ENCODE peak calls at places on chromosomes 7 and 10, in seven cellular contexts. One of them, this sample, is unnamed.

GRCh38 chr10:43118631-43119415 is 19.4 kb upstream of the CSGALNACT2 start:
- DNase-seq in cardiac muscle cell: no peak
- DNase-seq in fibroblast of lung: no peak
- DNase-seq in PC-3: no peak
- DNase-seq in CD8-positive, alpha-beta memory T cell: no peak
- DNase-seq in CD8-positive, alpha-beta T cell: no peak
- DNase-seq in suprapubic skin: peak; percentile 53
- DNase-seq in this sample: peak; percentile 42

GRCh38 chr10:28738200-28738599 is 60.9 kb downstream of the BAMBI start:
- DNase-seq in cardiac muscle cell: no peak
- DNase-seq in fibroblast of lung: no peak
- DNase-seq in PC-3: no peak
- DNase-seq in CD8-positive, alpha-beta memory T cell: no peak
- DNase-seq in CD8-positive, alpha-beta T cell: no peak
- DNase-seq in suprapubic skin: no peak
- DNase-seq in this sample: no peak

GRCh38 chr10:92740762-92741161 is 51.0 kb downstream of the HHEX start:
- DNase-seq in cardiac muscle cell: no peak
- DNase-seq in fibroblast of lung: no peak
- DNase-seq in PC-3: no peak
- DNase-seq in CD8-positive, alpha-beta memory T cell: no peak
- DNase-seq in CD8-positive, alpha-beta T cell: no peak
- DNase-seq in suprapubic skin: no peak
- DNase-seq in this sample: no peak

GRCh38 chr10:61136151-61136550 is 192.2 kb upstream of the RHOBTB1 start:
- DNase-seq in cardiac muscle cell: peak; percentile 11
- DNase-seq in fibroblast of lung: no peak
- DNase-seq in PC-3: peak; percentile 59
- DNase-seq in CD8-positive, alpha-beta memory T cell: no peak
- DNase-seq in CD8-positive, alpha-beta T cell: no peak
- DNase-seq in suprapubic skin: no peak
- DNase-seq in this sample: no peak

GRCh38 chr10:484925-485661 is 204.4 kb downstream of the DIP2C start:
- DNase-seq in cardiac muscle cell: no peak
- DNase-seq in fibroblast of lung: no peak
- DNase-seq in PC-3: peak; percentile 7
- DNase-seq in CD8-positive, alpha-beta memory T cell: no peak
- DNase-seq in CD8-positive, alpha-beta T cell: no peak
- DNase-seq in suprapubic skin: peak; percentile 43
- DNase-seq in this sample: peak; percentile 42

GRCh38 chr7:33854951-33855350 is 50.4 kb upstream of the BMPER start:
- DNase-seq in cardiac muscle cell: peak; percentile 57
- DNase-seq in fibroblast of lung: peak; percentile 48
- DNase-seq in PC-3: peak; percentile 53
- DNase-seq in CD8-positive, alpha-beta memory T cell: no peak
- DNase-seq in CD8-positive, alpha-beta T cell: no peak
- DNase-seq in suprapubic skin: no peak
- DNase-seq in this sample: no peak

GRCh38 chr7:48087349-48087748 is 1.7 kb upstream of the UPP1 start:
- DNase-seq in cardiac muscle cell: peak; percentile 78
- DNase-seq in fibroblast of lung: peak; percentile 76
- DNase-seq in PC-3: peak; percentile 26
- DNase-seq in CD8-positive, alpha-beta memory T cell: peak; percentile 19
- DNase-seq in CD8-positive, alpha-beta T cell: no peak
- DNase-seq in suprapubic skin: no peak
- DNase-seq in this sample: no peak

GRCh38 chr7:117962598-117962997 is 89.4 kb upstream of the CTTNBP2 start:
- DNase-seq in cardiac muscle cell: no peak
- DNase-seq in fibroblast of lung: no peak
- DNase-seq in PC-3: no peak
- DNase-seq in CD8-positive, alpha-beta memory T cell: no peak
- DNase-seq in CD8-positive, alpha-beta T cell: no peak
- DNase-seq in suprapubic skin: no peak
- DNase-seq in this sample: no peak

GRCh38 chr7:113087278-113087998 is 811 bp upstream of the GPR85 start:
- DNase-seq in cardiac muscle cell: peak; percentile 78
- DNase-seq in fibroblast of lung: peak; percentile 90
- DNase-seq in PC-3: peak; percentile 16
- DNase-seq in CD8-positive, alpha-beta memory T cell: no peak
- DNase-seq in CD8-positive, alpha-beta T cell: no peak
- DNase-seq in suprapubic skin: no peak
- DNase-seq in this sample: no peak
- H3K4me3 ChIP-seq in cardiac muscle cell: no peak overlapping the region
- H3K4me3 ChIP-seq in fibroblast of lung: peak overlapping the region; percentile 77
- H3K4me3 ChIP-seq in PC-3: no peak overlapping the region
- H3K4me3 ChIP-seq in CD8-positive, alpha-beta memory T cell: no peak overlapping the region
- H3K4me3 ChIP-seq in CD8-positive, alpha-beta T cell: no peak overlapping the region
- H3K4me3 ChIP-seq in suprapubic skin: peak overlapping the region; percentile 57
- H3K4me3 ChIP-seq in this sample: peak overlapping the region; percentile 64

GRCh38 chr10:77643795-77644468 is 6.3 kb upstream of the KCNMA1 start:
- DNase-seq in cardiac muscle cell: peak; percentile 78
- DNase-seq in fibroblast of lung: peak; percentile 79
- DNase-seq in PC-3: peak; percentile 98
- DNase-seq in CD8-positive, alpha-beta memory T cell: no peak
- DNase-seq in CD8-positive, alpha-beta T cell: no peak
- DNase-seq in suprapubic skin: no peak
- DNase-seq in this sample: no peak
- H3K27ac ChIP-seq in cardiac muscle cell: no peak overlapping the region
- H3K27ac ChIP-seq in fibroblast of lung: no peak overlapping the region
- H3K27ac ChIP-seq in PC-3: no peak overlapping the region
- H3K27ac ChIP-seq in CD8-positive, alpha-beta memory T cell: no peak overlapping the region
- H3K27ac ChIP-seq in CD8-positive, alpha-beta T cell: no peak overlapping the region
- H3K27ac ChIP-seq in suprapubic skin: no peak overlapping the region
- H3K27ac ChIP-seq in this sample: no peak overlapping the region

GRCh38 chr10:101018118-101018599 is 12.8 kb downstream of the PDZD7 start:
- DNase-seq in cardiac muscle cell: no peak
- DNase-seq in fibroblast of lung: no peak
- DNase-seq in PC-3: no peak
- DNase-seq in CD8-positive, alpha-beta memory T cell: no peak
- DNase-seq in CD8-positive, alpha-beta T cell: no peak
- DNase-seq in suprapubic skin: no peak
- DNase-seq in this sample: no peak
- H3K4me3 ChIP-seq in cardiac muscle cell: no peak overlapping the region
- H3K4me3 ChIP-seq in fibroblast of lung: no peak overlapping the region
- H3K4me3 ChIP-seq in PC-3: no peak overlapping the region
- H3K4me3 ChIP-seq in CD8-positive, alpha-beta memory T cell: no peak overlapping the region
- H3K4me3 ChIP-seq in CD8-positive, alpha-beta T cell: no peak overlapping the region
- H3K4me3 ChIP-seq in suprapubic skin: no peak overlapping the region
- H3K4me3 ChIP-seq in this sample: no peak overlapping the region

GRCh38 chr10:101579516-101579870 is 8.6 kb downstream of the POLL start:
- DNase-seq in cardiac muscle cell: no peak
- DNase-seq in fibroblast of lung: no peak
- DNase-seq in PC-3: no peak
- DNase-seq in CD8-positive, alpha-beta memory T cell: no peak
- DNase-seq in CD8-positive, alpha-beta T cell: no peak
- DNase-seq in suprapubic skin: no peak
- DNase-seq in this sample: no peak
- H3K27ac ChIP-seq in cardiac muscle cell: no peak overlapping the region
- H3K27ac ChIP-seq in fibroblast of lung: no peak overlapping the region
- H3K27ac ChIP-seq in PC-3: no peak overlapping the region
- H3K27ac ChIP-seq in CD8-positive, alpha-beta memory T cell: no peak overlapping the region
- H3K27ac ChIP-seq in CD8-positive, alpha-beta T cell: no peak overlapping the region
- H3K27ac ChIP-seq in suprapubic skin: no peak overlapping the region
- H3K27ac ChIP-seq in this sample: no peak overlapping the region

DNA sequence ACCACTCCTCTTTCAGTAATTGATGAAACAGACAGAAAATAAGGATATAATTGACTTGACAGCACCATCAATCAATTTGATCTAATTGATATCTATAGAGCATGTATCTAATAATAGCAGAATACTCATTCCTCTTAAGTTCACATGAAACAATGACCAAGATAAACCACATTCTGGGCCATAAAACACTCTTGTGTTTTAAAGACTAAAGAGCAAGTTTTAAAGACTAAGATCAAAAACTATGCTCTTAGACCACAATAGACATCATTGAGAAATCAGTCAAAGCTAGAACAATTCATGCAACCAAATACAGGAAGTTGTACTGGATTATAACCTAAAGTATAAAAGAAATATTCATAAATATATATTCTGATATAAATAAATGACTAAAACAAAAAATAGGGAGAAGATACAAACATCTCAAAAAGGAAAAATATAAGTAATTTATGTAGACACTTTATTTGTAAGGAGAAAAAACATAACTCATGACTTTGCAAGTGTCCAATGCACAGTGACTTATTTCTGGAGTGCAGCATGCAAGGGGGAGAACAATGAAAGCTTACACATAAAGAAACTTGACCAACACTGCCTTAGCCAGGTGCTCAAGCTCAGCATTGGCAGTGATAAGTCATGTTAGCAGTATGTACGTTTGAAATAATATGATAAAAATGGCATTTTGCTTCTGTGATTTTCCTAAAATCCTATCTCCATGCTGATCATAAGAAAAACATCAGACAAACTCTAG is 312.7 kb upstream of the IGFBP3 start:
- DNase-seq in cardiac muscle cell: no peak
- DNase-seq in fibroblast of lung: no peak
- DNase-seq in PC-3: no peak
- DNase-seq in CD8-positive, alpha-beta memory T cell: no peak
- DNase-seq in CD8-positive, alpha-beta T cell: no peak
- DNase-seq in suprapubic skin: no peak
- DNase-seq in this sample: no peak
- H3K4me3 ChIP-seq in cardiac muscle cell: no peak overlapping the region
- H3K4me3 ChIP-seq in fibroblast of lung: no peak overlapping the region
- H3K4me3 ChIP-seq in PC-3: no peak overlapping the region
- H3K4me3 ChIP-seq in CD8-positive, alpha-beta memory T cell: no peak overlapping the region
- H3K4me3 ChIP-seq in CD8-positive, alpha-beta T cell: no peak overlapping the region
- H3K4me3 ChIP-seq in suprapubic skin: no peak overlapping the region
- H3K4me3 ChIP-seq in this sample: no peak overlapping the region

DNA sequence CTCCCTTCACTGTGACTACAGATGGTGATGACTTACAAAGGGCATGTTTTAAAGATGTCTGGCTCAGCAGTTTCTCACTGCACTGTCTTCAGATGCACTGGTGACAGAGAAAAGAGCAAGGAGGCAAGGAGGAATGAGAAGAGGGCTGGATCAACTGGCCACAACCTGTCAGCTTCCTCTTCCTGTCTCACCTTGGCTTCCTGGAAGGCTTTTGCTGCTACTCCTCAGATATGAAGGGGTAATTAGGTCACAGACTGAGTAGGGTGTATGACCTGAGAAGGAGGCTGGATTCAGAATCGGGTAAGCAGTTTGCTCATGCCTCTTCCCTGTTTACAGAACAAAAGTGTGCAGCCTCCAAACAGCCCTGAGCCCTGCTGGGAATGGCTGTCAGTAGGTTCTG is 143.4 kb upstream of the GHITM start:
- DNase-seq in cardiac muscle cell: no peak
- DNase-seq in fibroblast of lung: no peak
- DNase-seq in PC-3: no peak
- DNase-seq in CD8-positive, alpha-beta memory T cell: no peak
- DNase-seq in CD8-positive, alpha-beta T cell: no peak
- DNase-seq in suprapubic skin: no peak
- DNase-seq in this sample: no peak
- H3K27ac ChIP-seq in cardiac muscle cell: no peak overlapping the region
- H3K27ac ChIP-seq in fibroblast of lung: no peak overlapping the region
- H3K27ac ChIP-seq in PC-3: no peak overlapping the region
- H3K27ac ChIP-seq in CD8-positive, alpha-beta memory T cell: no peak overlapping the region
- H3K27ac ChIP-seq in CD8-positive, alpha-beta T cell: no peak overlapping the region
- H3K27ac ChIP-seq in suprapubic skin: no peak overlapping the region
- H3K27ac ChIP-seq in this sample: no peak overlapping the region

GRCh38 chr7:100257017-100257416 is 37.3 kb downstream of the PVRIG start:
- DNase-seq in cardiac muscle cell: no peak
- DNase-seq in fibroblast of lung: no peak
- DNase-seq in PC-3: no peak
- DNase-seq in CD8-positive, alpha-beta memory T cell: no peak
- DNase-seq in CD8-positive, alpha-beta T cell: no peak
- DNase-seq in suprapubic skin: no peak
- DNase-seq in this sample: no peak
- H3K4me3 ChIP-seq in cardiac muscle cell: no peak overlapping the region
- H3K4me3 ChIP-seq in fibroblast of lung: no peak overlapping the region
- H3K4me3 ChIP-seq in PC-3: no peak overlapping the region
- H3K4me3 ChIP-seq in CD8-positive, alpha-beta memory T cell: no peak overlapping the region
- H3K4me3 ChIP-seq in CD8-positive, alpha-beta T cell: no peak overlapping the region
- H3K4me3 ChIP-seq in suprapubic skin: no peak overlapping the region
- H3K4me3 ChIP-seq in this sample: no peak overlapping the region

DNA sequence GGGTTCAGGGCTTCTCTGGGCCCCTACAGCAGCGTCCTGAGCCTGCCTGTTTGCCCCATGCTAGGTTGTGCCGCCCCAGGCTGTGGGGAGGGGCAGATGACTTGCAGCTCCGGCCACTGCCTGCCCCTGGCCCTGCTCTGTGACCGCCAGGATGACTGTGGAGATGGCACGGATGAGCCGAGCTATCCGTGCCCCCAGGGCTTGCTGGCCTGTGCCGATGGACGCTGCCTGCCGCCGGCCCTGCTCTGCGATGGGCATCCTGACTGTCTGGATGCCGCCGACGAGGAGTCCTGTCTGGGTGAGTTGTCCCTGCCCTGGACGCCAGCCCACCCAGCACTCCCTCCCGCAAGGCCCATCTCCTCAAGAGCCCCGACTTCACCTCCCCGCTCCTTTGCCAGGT is 15.7 kb upstream of the ZNF467 start:
- DNase-seq in cardiac muscle cell: no peak
- DNase-seq in fibroblast of lung: no peak
- DNase-seq in PC-3: no peak
- DNase-seq in CD8-positive, alpha-beta memory T cell: no peak
- DNase-seq in CD8-positive, alpha-beta T cell: no peak
- DNase-seq in suprapubic skin: no peak
- DNase-seq in this sample: no peak
- H3K27ac ChIP-seq in cardiac muscle cell: no peak overlapping the region
- H3K27ac ChIP-seq in fibroblast of lung: no peak overlapping the region
- H3K27ac ChIP-seq in PC-3: no peak overlapping the region
- H3K27ac ChIP-seq in CD8-positive, alpha-beta memory T cell: no peak overlapping the region
- H3K27ac ChIP-seq in CD8-positive, alpha-beta T cell: no peak overlapping the region
- H3K27ac ChIP-seq in suprapubic skin: no peak overlapping the region
- H3K27ac ChIP-seq in this sample: no peak overlapping the region

This sample was measured in psoas muscle.